ENCODE peak calls at places on chromosomes 3 and 15, in ten cellular contexts. R is A549, Z is IMR-90, S is heart left ventricle, B is K562, Y is breast epithelium, K is tibial nerve, N is stomach, D is transverse colon, V is Peyer's patch. L is an unnamed sample.
A peak's percentile ranks its signal among the peaks of the same experiment; 100 is the strongest.

GRCh38 chr3:30743086-30743619 is 136.8 kb downstream of the TGFBR2 start:
- DNase-seq in V (no peak), K (no peak), Z (no peak), R (no peak), Y (no peak), B (no peak), S (no peak), D (no peak), N (no peak), L (no peak)

GRCh38 chr15:91622676-91623342 is 230.7 kb upstream of the SLCO3A1 start:
- DNase-seq in S (no peak), N (no peak), V (no peak), D (no peak), K (no peak), R (no peak), B (no peak), Z (no peak), Y (no peak), L (no peak)

GRCh38 chr15:51281368-51281967 is 56.9 kb downstream of the CYP19A1 start:
- DNase-seq in S (peak; percentile 64), K (peak; percentile 67), Z (peak; percentile 53), R (peak; percentile 65), Y (no peak), V (peak; percentile 72), D (peak; percentile 62), B (peak; percentile 29), N (peak; percentile 64), L (peak; percentile 78)

GRCh38 chr3:101182734-101183133 is 137.6 kb downstream of the IMPG2 start:
- DNase-seq in Z (peak; percentile 59), D (no peak), N (no peak), K (no peak), V (no peak), S (no peak), B (no peak), R (peak; percentile 29), Y (no peak), L (no peak)

GRCh38 chr15:26561994-26562730 is 210.7 kb downstream of the GABRB3 start:
- DNase-seq in N (no peak), D (no peak), K (no peak), S (peak; percentile 21), R (peak; percentile 16), B (no peak), V (no peak), Y (no peak), Z (no peak), L (no peak)

GRCh38 chr3:127102587-127102986 is 90.3 kb upstream of the PRR23E start:
- DNase-seq in D (no peak), S (no peak), R (no peak), Y (no peak), B (no peak), Z (no peak), K (no peak), N (no peak), V (no peak), L (no peak)

GRCh38 chr3:22901684-22902083 is 301.4 kb upstream of the UBE2E2 start:
- DNase-seq in N (no peak), S (no peak), D (no peak), Y (no peak), Z (no peak), V (no peak), B (no peak), K (no peak), R (no peak), L (no peak)

GRCh38 chr3:70740872-70741271 is 428.4 kb upstream of the MDFIC2 start:
- DNase-seq in V (no peak), K (no peak), Z (no peak), Y (no peak), N (no peak), D (no peak), S (no peak), R (no peak), B (no peak), L (no peak)

GRCh38 chr3:195900426-195901355 is 7.7 kb downstream of the TNK2 start:
- DNase-seq in Z (peak; percentile 54), V (peak; percentile 81), K (peak; percentile 43), B (no peak), Y (peak; percentile 92), S (peak; percentile 61), R (no peak), D (peak; percentile 46), N (peak; percentile 46), L (peak; percentile 80)

GRCh38 chr3:177358968-177359600 is 161.8 kb upstream of the TBL1XR1 start:
- DNase-seq in B (peak; percentile 54), Z (no peak), K (peak; percentile 17), Y (peak; percentile 26), S (peak; percentile 33), N (peak; percentile 41), R (peak; percentile 78), V (peak; percentile 83), D (peak; percentile 82), L (peak; percentile 75)

GRCh38 chr15:41161336-41161735 is 45.3 kb upstream of the INO80 start:
- DNase-seq in D (no peak), S (no peak), Y (no peak), Z (peak; percentile 36), K (no peak), B (no peak), R (peak; percentile 39), V (no peak), N (no peak), L (no peak)

GRCh38 chr3:127162947-127163645 is 29.8 kb upstream of the PRR23E start:
- DNase-seq in N (no peak), V (no peak), B (peak; percentile 42), K (no peak), Y (no peak), Z (no peak), D (no peak), S (no peak), R (no peak), L (no peak)

GRCh38 chr15:34039506-34040123 is 611 bp upstream of the AVEN start:
- DNase-seq in Z (peak; percentile 45), D (no peak), B (no peak), S (no peak), N (no peak), Y (no peak), V (no peak), K (no peak), R (no peak), L (no peak)

GRCh38 chr15:60373745-60374144 is 24.0 kb downstream of the ANXA2 start:
- DNase-seq in K (no peak), V (no peak), N (no peak), D (no peak), B (no peak), R (peak; percentile 20), Z (no peak), Y (no peak), S (no peak), L (no peak)

GRCh38 chr3:136994772-136995516 is 37.2 kb downstream of the IL20RB start:
- DNase-seq in Z (peak; percentile 51), N (peak; percentile 89), S (peak; percentile 77), Y (peak; percentile 96), D (peak; percentile 92), B (no peak), V (peak; percentile 87), R (peak; percentile 24), K (peak; percentile 83), L (peak; percentile 93)

GRCh38 chr15:82710208-82710555 is 507 bp upstream of the AP3B2 start:
- DNase-seq in N (no peak), D (no peak), V (no peak), K (no peak), Z (no peak), Y (no peak), S (no peak), B (no peak), R (no peak), L (no peak)

GRCh38 chr15:56102401-56102800 is 109.0 kb upstream of the NEDD4 start:
- DNase-seq in Z (no peak), V (no peak), B (no peak), D (no peak), S (peak; percentile 19), N (no peak), K (no peak), R (no peak), Y (no peak), L (no peak)

GRCh38 chr3:30597131-30597768 is 9.2 kb upstream of the TGFBR2 start:
- DNase-seq in Y (peak; percentile 39), R (peak; percentile 98), K (no peak), V (no peak), N (no peak), B (no peak), Z (peak; percentile 82), D (no peak), S (no peak), L (no peak)

GRCh38 chr15:75213768-75214221 is 12.1 kb downstream of the C15orf39 start:
- DNase-seq in V (no peak), D (no peak), Z (no peak), N (no peak), Y (no peak), B (peak; percentile 32), S (no peak), K (no peak), R (no peak), L (no peak)
- TF ChIP-seq POLR2A in V (no peak), D (no peak), Z (no peak), N (no peak), Y (no peak), B (no peak), S (no peak), K (no peak), R (no peak), L (no peak)

GRCh38 chr3:184339016-184339415 is 1.6 kb downstream of the FAM131A start:
- DNase-seq in R (no peak), B (no peak), Z (no peak), S (no peak), K (no peak), Y (no peak), N (no peak), V (no peak), D (no peak), L (no peak)
- H3K4me1 ChIP-seq in R (peaks cover 24% of the 10 kb centered on the region), B (peaks cover 28% of the 10 kb centered on the region), Z (peaks cover 38% of the 10 kb centered on the region), S (peaks cover 27% of the 10 kb centered on the region), K (no peaks in the 10 kb centered on the region), Y (peaks cover 11% of the 10 kb centered on the region), N (peaks cover 50% of the 10 kb centered on the region), V (peaks cover 3% of the 10 kb centered on the region), D (peaks cover 12% of the 10 kb centered on the region), L (peaks cover 3% of the 10 kb centered on the region)

DNA sequence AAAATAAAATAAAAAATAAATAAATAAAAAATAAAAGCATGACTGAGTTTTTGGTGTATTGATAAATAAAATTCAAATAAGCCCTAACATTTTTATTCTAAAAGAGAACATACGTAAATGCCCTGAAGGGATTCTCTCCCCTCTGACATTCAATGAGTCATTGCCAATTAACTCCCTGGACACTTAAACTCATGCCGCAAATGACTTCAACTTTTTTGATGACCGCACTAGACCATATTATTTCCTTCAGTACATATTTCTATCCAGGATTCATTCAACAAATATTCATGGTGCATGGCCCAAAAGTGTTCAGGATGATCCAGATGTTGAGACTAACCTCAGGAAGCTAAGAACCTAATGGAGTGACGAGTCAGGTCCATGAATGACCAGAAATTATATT is 195.9 kb upstream of the LRRN1 start:
- DNase-seq in Z (no peak), Y (no peak), R (no peak), B (no peak), S (no peak), K (no peak), D (no peak), N (no peak), V (no peak), L (no peak)
- TF ChIP-seq POLR2A in Z (no peak), Y (no peak), R (no peak), B (no peak), S (no peak), K (no peak), D (no peak), N (no peak), V (no peak), L (no peak)

DNA sequence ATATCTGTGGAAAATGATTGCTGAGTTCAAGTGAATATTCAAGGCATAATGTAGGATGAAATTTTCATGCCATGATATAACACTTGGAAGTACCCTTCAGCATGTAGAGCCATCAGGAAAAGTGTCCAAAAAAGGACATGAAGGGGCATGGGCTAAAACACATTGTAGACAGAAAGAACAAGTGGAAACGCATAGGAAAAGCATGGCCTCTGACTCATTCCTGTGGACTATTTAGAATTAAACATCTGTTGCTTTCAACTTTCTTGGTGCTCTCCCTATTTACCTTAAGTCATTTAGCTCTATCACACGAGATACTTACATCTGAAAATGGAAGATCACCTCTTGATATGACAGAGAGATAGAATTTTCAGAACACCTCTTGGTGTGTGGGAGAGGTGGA is 135.0 kb downstream of the RBMS3 start:
- DNase-seq in N (no peak), K (no peak), B (no peak), S (no peak), Z (peak; percentile 77), R (no peak), Y (no peak), D (no peak), V (no peak), L (no peak)
- H3K4me1 ChIP-seq in N (no peaks in the 10 kb centered on the region), K (no peaks in the 10 kb centered on the region), B (no peaks in the 10 kb centered on the region), S (peaks cover 4% of the 10 kb centered on the region), Z (no peaks in the 10 kb centered on the region), R (no peaks in the 10 kb centered on the region), Y (no peaks in the 10 kb centered on the region), D (no peaks in the 10 kb centered on the region), V (no peaks in the 10 kb centered on the region), L (peaks cover 22% of the 10 kb centered on the region)

L was measured in sigmoid colon.